ENCODE peak calls at places on chromosomes 11 and 22, in seven cellular contexts. Y is NCI-H1930; H is T-helper 9 cell; X is neuronal stem cell; S is activated T-cell treated with anti-CD3 and anti-CD28 coated beads, Interleukin-2, amount 50 U/mL, for 24 hours; C is GM12865; I is MCF 10A. G is an unnamed sample.

GRCh38 chr11:9748361-9748970 is 84.6 kb downstream of the SWAP70 start:
- DNase-seq in Y (peak), H (no peak), X (no peak), S (peak), C (peak), I (peak), G (peak)

GRCh38 chr22:47371263-47372090 is 609.0 kb downstream of the TBC1D22A start:
- DNase-seq in Y (no peak), H (no peak), X (no peak), S (no peak), C (no peak), I (no peak), G (no peak)

GRCh38 chr22:20204281-20204680 is 53.4 kb upstream of the CCDC188 start:
- DNase-seq in Y (no peak), H (no peak), X (no peak), S (no peak), C (no peak), I (no peak), G (no peak)

GRCh38 chr11:119368121-119369034 is 13.1 kb downstream of the USP2 start:
- DNase-seq in Y (no peak), H (no peak), X (no peak), S (no peak), C (no peak), I (peak), G (no peak)

GRCh38 chr11:115313224-115313838 is 190.9 kb downstream of the CADM1 start:
- DNase-seq in Y (no peak), H (no peak), X (no peak), S (no peak), C (no peak), I (no peak), G (no peak)

GRCh38 chr22:19407649-19408606 is 23.6 kb downstream of the HIRA start:
- DNase-seq in Y (no peak), H (no peak), X (no peak), S (no peak), C (no peak), I (no peak), G (no peak)

GRCh38 chr11:119377112-119377901 is 4.2 kb downstream of the USP2 start:
- DNase-seq in Y (no peak), H (no peak), X (no peak), S (no peak), C (no peak), I (no peak), G (no peak)

GRCh38 chr11:66875376-66875775 is 18.5 kb downstream of the LRFN4 start:
- DNase-seq in Y (no peak), H (no peak), X (no peak), S (no peak), C (no peak), I (no peak), G (no peak)

GRCh38 chr11:65787649-65788622 is 1.1 kb downstream of the OVOL1 start:
- DNase-seq in Y (no peak), H (no peak), X (no peak), S (no peak), C (no peak), I (no peak), G (no peak)

GRCh38 chr22:38835888-38836301 is 7.9 kb downstream of the NPTXR start:
- DNase-seq in Y (no peak), H (no peak), X (no peak), S (no peak), C (no peak), I (peak), G (no peak)

GRCh38 chr11:26846222-26846621 is 124.4 kb upstream of the SLC5A12 start:
- DNase-seq in Y (no peak), H (no peak), X (no peak), S (no peak), C (no peak), I (no peak), G (no peak)

GRCh38 chr11:120151536-120151935 is 13.6 kb upstream of the TRIM29 start:
- DNase-seq in Y (no peak), H (no peak), X (no peak), S (no peak), C (no peak), I (no peak), G (no peak)

GRCh38 chr11:44377914-44378321 is 68.0 kb upstream of the ALX4 start:
- DNase-seq in Y (no peak), H (no peak), X (no peak), S (no peak), C (no peak), I (no peak), G (no peak)

GRCh38 chr11:57546869-57547518 is 9.6 kb downstream of the SMTNL1 start:
- DNase-seq in Y (no peak), H (no peak), X (no peak), S (no peak), C (peak), I (peak), G (no peak)

GRCh38 chr22:27489265-27489675 is 312.3 kb downstream of the MN1 start:
- DNase-seq in Y (no peak), H (no peak), X (no peak), S (no peak), C (no peak), I (no peak), G (no peak)

GRCh38 chr22:38755911-38756532 is at the start of gene SUN2:
- DNase-seq in Y (peak), H (peak), X (peak), S (peak), C (peak), I (peak), G (peak)

GRCh38 chr11:124893781-124894401 is 3.8 kb downstream of the ROBO4 start:
- DNase-seq in Y (no peak), H (no peak), X (no peak), S (no peak), C (no peak), I (no peak), G (no peak)

GRCh38 chr22:50201191-50202129 is 649 bp downstream of the SELENOO start:
- DNase-seq in Y (no peak), H (no peak), X (no peak), S (peak), C (peak), I (no peak), G (no peak)

GRCh38 chr11:108965602-108966001 is 300.7 kb downstream of the DDX10 start:
- DNase-seq in Y (no peak), H (no peak), X (no peak), S (no peak), C (no peak), I (peak), G (peak)

GRCh38 chr22:33472462-33473344 is 414.5 kb upstream of the SYN3 start:
- DNase-seq in Y (no peak), H (no peak), X (no peak), S (no peak), C (peak), I (no peak), G (no peak)

GRCh38 chr11:12199231-12199948 is 89.0 kb downstream of the MICAL2 start:
- DNase-seq in Y (no peak), H (no peak), X (no peak), S (no peak), C (peak), I (no peak), G (no peak)

GRCh38 chr11:64290894-64291745 is at the start of gene KCNK4:
- DNase-seq in Y (no peak), H (no peak), X (no peak), S (no peak), C (no peak), I (no peak), G (no peak)

GRCh38 chr11:5476184-5476819 is 12.2 kb upstream of the OR52D1 start:
- DNase-seq in Y (no peak), H (peak), X (peak), S (no peak), C (peak), I (peak), G (peak)

GRCh38 chr11:77446911-77447629 is 26.8 kb downstream of the PAK1 start:
- DNase-seq in Y (no peak), H (no peak), X (no peak), S (no peak), C (no peak), I (no peak), G (no peak)

GRCh38 chr11:112366777-112367176 is 106.1 kb upstream of the PLET1 start:
- DNase-seq in Y (no peak), H (no peak), X (no peak), S (no peak), C (no peak), I (no peak), G (no peak)

GRCh38 chr22:34324763-34325162 is 404.5 kb upstream of the LARGE1 start:
- DNase-seq in Y (no peak), H (no peak), X (no peak), S (no peak), C (no peak), I (no peak), G (no peak)

GRCh38 chr11:64245797-64246623 is 733 bp downstream of the PPP1R14B start:
- DNase-seq in Y (no peak), H (peak), X (no peak), S (peak), C (peak), I (peak), G (peak)

G was measured in foreskin melanocyte.